ENCODE peak calls at places on chromosomes 13 and 19, in six cellular contexts. X, K, W, V, U and C are unnamed samples.
A peak's percentile ranks its signal among the peaks of the same experiment; 100 is the strongest.

GRCh38 chr19:661427-662196 is 1.4 kb downstream of the RNF126 start:
- DNase-seq in K (no peak), V (no peak), W (peak; percentile 28), U (no peak), X (no peak), C (no peak)

GRCh38 chr13:71374471-71375041 is 492.4 kb downstream of the DACH1 start:
- DNase-seq in K (no peak), W (peak; percentile 66), X (no peak), V (no peak), U (no peak), C (peak; percentile 6)

GRCh38 chr19:46828484-46828883 is 22.2 kb downstream of the AP2S1 start:
- DNase-seq in K (no peak), V (peak; percentile 42), U (no peak), W (peak; percentile 84), X (peak; percentile 75), C (no peak)

GRCh38 chr13:95485045-95485517 is 67.4 kb upstream of the CLDN10 start:
- DNase-seq in V (no peak), W (no peak), U (no peak), K (no peak), X (peak; percentile 42), C (peak; percentile 42)

GRCh38 chr13:36430247-36431203 is 1.8 kb upstream of the CCNA1 start:
- DNase-seq in W (no peak), U (no peak), K (no peak), V (no peak), X (no peak), C (peak; percentile 59)

GRCh38 chr13:43865892-43866291 is 13.6 kb downstream of the CCDC122 start:
- DNase-seq in W (peak; percentile 40), X (peak; percentile 87), U (no peak), V (no peak), K (no peak), C (no peak)

GRCh38 chr19:41518141-41518540 is 57.8 kb upstream of the CEACAM21 start:
- DNase-seq in U (no peak), V (no peak), W (no peak), X (no peak), K (no peak), C (no peak)

GRCh38 chr19:33302974-33303790 is 848 bp upstream of the CEBPA start:
- DNase-seq in V (peak; percentile 68), U (no peak), X (peak; percentile 41), K (no peak), W (peak; percentile 66), C (peak; percentile 69)

GRCh38 chr13:110726726-110727125 is 13.2 kb downstream of the ING1 start:
- DNase-seq in V (no peak), W (no peak), K (no peak), U (no peak), X (no peak), C (no peak)

GRCh38 chr19:52518646-52519045 is 8.8 kb upstream of the ZNF808 start:
- DNase-seq in V (no peak), K (no peak), U (no peak), W (no peak), X (no peak), C (no peak)

GRCh38 chr13:42211704-42212103 is 60.2 kb upstream of the AKAP11 start:
- DNase-seq in K (no peak), X (peak; percentile 64), V (no peak), U (no peak), W (peak; percentile 22), C (no peak)

GRCh38 chr19:3916033-3916432 is 16.8 kb upstream of the NMRK2 start:
- DNase-seq in X (no peak), W (no peak), U (no peak), K (no peak), V (no peak), C (no peak)

GRCh38 chr19:31340059-31341025 is 8.9 kb downstream of the TSHZ3 start:
- DNase-seq in U (no peak), X (peak; percentile 62), V (no peak), K (no peak), W (peak; percentile 42), C (no peak)

GRCh38 chr13:112773601-112774447 is 84.0 kb downstream of the ATP11A start:
- DNase-seq in V (no peak), X (no peak), U (no peak), K (no peak), W (no peak), C (no peak)

GRCh38 chr13:24459234-24459633 is 53.3 kb downstream of the PARP4 start:
- DNase-seq in K (no peak), X (peak; percentile 90), V (no peak), U (no peak), W (peak; percentile 61), C (no peak)

GRCh38 chr13:27043013-27043412 is 128.6 kb downstream of the USP12 start:
- DNase-seq in K (no peak), U (peak; percentile 19), V (peak; percentile 85), X (peak; percentile 98), W (peak; percentile 98), C (peak; percentile 76)

GRCh38 chr13:30510811-30511371 is 45.2 kb upstream of the HMGB1 start:
- DNase-seq in X (peak; percentile 37), U (no peak), W (no peak), V (no peak), K (no peak), C (no peak)

GRCh38 chr13:41137951-41138350 is 5.3 kb upstream of the KBTBD6 start:
- DNase-seq in V (peak; percentile 88), K (no peak), X (peak; percentile 81), U (no peak), W (peak; percentile 52), C (no peak)

GRCh38 chr19:33391631-33392249 is 18.2 kb downstream of the CEBPG start:
- DNase-seq in X (no peak), U (no peak), K (no peak), V (no peak), W (no peak), C (no peak)

GRCh38 chr19:489418-490196 is 6.7 kb upstream of the MADCAM1 start:
- DNase-seq in V (no peak), U (no peak), W (peak; percentile 64), X (peak; percentile 8), K (no peak), C (peak; percentile 63)

GRCh38 chr19:58356236-58356970 is 3.1 kb upstream of the A1BG start:
- DNase-seq in W (no peak), V (no peak), U (no peak), X (peak; percentile 43), K (no peak), C (no peak)

DNA sequence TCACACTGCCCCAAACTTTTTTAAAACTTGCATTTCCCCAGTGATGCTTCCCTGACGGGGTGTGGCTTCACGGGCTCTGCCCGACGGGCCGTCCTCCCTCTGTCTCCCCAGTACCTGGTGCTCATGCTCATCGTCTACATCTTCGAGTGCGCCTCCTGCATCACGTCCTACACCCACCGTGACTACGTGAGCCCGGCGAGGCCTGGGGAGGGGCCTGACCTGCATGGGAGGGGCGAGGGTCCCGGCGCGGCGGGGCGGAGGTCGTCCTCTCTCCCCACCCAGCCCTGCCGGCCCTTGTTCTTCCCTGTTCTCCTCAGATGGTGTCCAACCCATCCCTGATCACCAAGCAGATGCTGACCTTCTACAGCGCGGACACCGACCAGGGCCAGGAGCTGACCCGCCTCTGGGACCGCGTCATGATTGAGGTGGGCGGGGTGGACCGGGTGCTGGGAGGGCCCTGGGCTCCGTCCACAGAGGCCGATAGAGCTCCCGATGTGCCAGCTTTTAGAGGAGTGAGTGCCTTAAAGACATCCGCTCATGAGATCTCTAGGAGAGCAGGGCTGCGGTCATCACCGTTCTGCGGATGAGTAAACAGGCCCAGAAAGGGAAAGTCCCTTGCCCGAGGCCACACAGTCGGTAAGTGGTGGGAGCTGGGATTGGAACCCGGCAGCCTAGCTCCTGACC is 6.9 kb downstream of the UPK1A start:
- DNase-seq in W (peak; percentile 75), K (no peak), V (peak; percentile 83), X (peak; percentile 62), U (peak; percentile 21), C (peak; percentile 65)
- H3K18ac ChIP-seq in W (no peak overlapping the region), K (peak overlapping the region; percentile 84), V (no peak overlapping the region), X (no peak overlapping the region), U (peak overlapping the region; percentile 40), C (no peak overlapping the region)

GRCh38 chr19:16366433-16367268 is 42.0 kb downstream of the KLF2 start:
- DNase-seq in X (no peak), K (no peak), W (no peak), U (no peak), V (peak; percentile 11), C (no peak)
- H3K9ac ChIP-seq in X (no peak overlapping the region), K (no peak overlapping the region), W (no peak overlapping the region), U (no peak overlapping the region), V (no peak overlapping the region), C (no peak overlapping the region)

GRCh38 chr13:114264886-114265611 is 16.4 kb upstream of the UPF3A start:
- DNase-seq in W (no peak), K (no peak), V (no peak), U (no peak), X (peak; percentile 79), C (no peak)

GRCh38 chr13:114269281-114269770 is 12.1 kb upstream of the UPF3A start:
- DNase-seq in V (no peak), K (no peak), W (no peak), U (no peak), X (no peak), C (no peak)

GRCh38 chr13:114263590-114263989 is 17.8 kb upstream of the UPF3A start:
- DNase-seq in X (no peak), K (no peak), V (no peak), W (no peak), U (no peak), C (no peak)

GRCh38 chr13:114268344-114269280 is 12.8 kb upstream of the UPF3A start:
- DNase-seq in K (no peak), X (no peak), W (no peak), U (no peak), V (no peak), C (no peak)

DNA sequence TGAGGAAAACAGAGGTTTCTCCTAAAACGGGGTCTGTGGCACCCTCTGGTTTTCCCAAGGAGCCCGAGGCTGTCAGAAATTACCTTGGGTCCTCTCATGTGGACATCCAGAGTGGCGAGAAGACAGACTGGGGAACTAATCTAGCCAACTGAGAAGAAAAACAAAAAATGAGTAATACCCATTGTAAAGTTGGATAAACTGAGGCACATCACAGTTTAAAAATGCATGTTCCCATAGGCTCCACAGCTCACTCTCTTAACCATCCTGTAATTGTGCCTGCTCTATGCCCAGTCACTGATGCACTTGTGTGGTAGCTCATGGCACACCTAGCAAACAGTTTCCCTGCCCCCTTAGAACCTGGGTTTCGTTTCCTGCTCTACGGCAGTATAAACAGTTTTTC is 15.2 kb upstream of the UPF3A start:
- DNase-seq in V (no peak), U (no peak), K (no peak), X (no peak), W (no peak), C (no peak)
- H3K36me3 ChIP-seq in V (peaks cover 39% of the 10 kb centered on the region), U (peaks cover 81% of the 10 kb centered on the region), K (peaks cover 41% of the 10 kb centered on the region), X (peaks cover 49% of the 10 kb centered on the region), W (peaks cover 56% of the 10 kb centered on the region), C (peaks cover 12% of the 10 kb centered on the region)

DNA sequence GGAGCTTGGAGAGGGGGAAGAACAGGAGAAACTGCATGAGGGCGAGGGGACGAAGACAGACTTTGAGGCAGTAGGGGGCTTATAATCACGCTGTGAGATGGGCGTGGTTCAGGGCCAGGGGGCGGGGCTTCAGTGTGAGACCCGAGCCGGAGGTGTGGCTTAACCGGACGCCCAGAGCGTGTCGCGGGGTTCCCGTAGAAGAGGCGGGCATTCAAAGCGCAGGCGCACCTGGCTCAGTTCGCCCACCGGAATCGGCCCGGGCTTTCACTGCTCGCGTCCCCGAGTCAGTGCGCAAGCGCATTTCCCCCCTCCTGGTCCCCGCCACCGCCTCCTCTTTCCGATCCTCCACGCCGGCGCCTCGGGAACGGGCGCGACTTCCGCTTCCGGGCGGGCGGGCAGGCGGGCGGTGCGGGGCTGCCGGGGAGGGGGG is 225 bp upstream of the ZNF865 start:
- DNase-seq in K (peak; percentile 99), W (peak; percentile 98), X (peak; percentile 96), V (peak; percentile 90), U (peak; percentile 94), C (peak; percentile 98)
- H3K18ac ChIP-seq in K (peak overlapping the region; percentile 80), W (peak overlapping the region; percentile 55), X (peak overlapping the region; percentile 65), V (peak overlapping the region; percentile 71), U (peak overlapping the region; percentile 36), C (no peak overlapping the region)